ENCODE peak calls at places on chromosomes 12 and 14, in nine cellular contexts. D, B, F, Z, H, J, C, Y and W are unnamed samples. For H3K4me1, the result is how much of the 10 kb centered on the place peaks cover.

GRCh38 chr12:53055471-53056266 is 5.8 kb downstream of the TNS2 start:
- DNase-seq in Y (peak), Z (no peak), C (no peak), H (no peak), F (no peak), D (no peak), B (no peak), J (no peak), W (no peak)

GRCh38 chr12:101620762-101621133 is 26.0 kb downstream of the MYBPC1 start:
- DNase-seq in J (no peak), H (no peak), C (no peak), B (no peak), Y (no peak), F (no peak), D (no peak), Z (no peak), W (no peak)

GRCh38 chr14:87405563-87405962 is 587.4 kb downstream of the GALC start:
- DNase-seq in Y (no peak), H (no peak), J (no peak), B (no peak), C (no peak), F (no peak), D (no peak), Z (no peak), W (no peak)

GRCh38 chr12:58310828-58311273 is 369.5 kb downstream of the ATP23 start:
- DNase-seq in H (no peak), F (no peak), B (no peak), C (peak), D (no peak), Y (no peak), J (no peak), Z (no peak), W (no peak)

GRCh38 chr12:129081755-129082250 is 228.5 kb downstream of the GLT1D1 start:
- DNase-seq in J (no peak), H (no peak), Y (peak), F (no peak), D (no peak), Z (no peak), C (no peak), B (no peak), W (no peak)

GRCh38 chr12:52041695-52042123 is 9.5 kb upstream of the NR4A1 start:
- DNase-seq in F (no peak), D (peak), B (peak), J (peak), C (peak), Y (no peak), Z (peak), H (peak), W (no peak)

GRCh38 chr12:57543666-57544065 is 3.3 kb downstream of the DCTN2 start:
- DNase-seq in B (no peak), F (no peak), D (no peak), Y (no peak), H (peak), J (no peak), C (no peak), Z (no peak), W (no peak)

GRCh38 chr12:127987199-127987901 is 279.6 kb upstream of the TMEM132C start:
- DNase-seq in B (no peak), J (no peak), Y (no peak), C (no peak), F (no peak), H (no peak), Z (no peak), D (no peak), W (no peak)

GRCh38 chr12:120397827-120398563 is 29.0 kb upstream of the MSI1 start:
- DNase-seq in Y (no peak), C (no peak), D (no peak), H (no peak), B (peak), Z (no peak), F (peak), J (no peak), W (no peak)

GRCh38 chr12:109795023-109795422 is 38.2 kb downstream of the TRPV4 start:
- DNase-seq in F (no peak), Y (no peak), J (no peak), Z (no peak), D (no peak), B (no peak), C (peak), H (no peak), W (no peak)

GRCh38 chr12:89200217-89200616 is 152.1 kb downstream of the DUSP6 start:
- DNase-seq in J (no peak), B (no peak), D (no peak), F (no peak), Y (no peak), C (no peak), Z (no peak), H (no peak), W (no peak)

GRCh38 chr12:50033317-50033679 is 8.0 kb upstream of the RACGAP1 start:
- DNase-seq in D (peak), Y (no peak), J (no peak), B (no peak), F (no peak), C (no peak), Z (no peak), H (no peak), W (no peak)

GRCh38 chr14:64569108-64570045 is 19.6 kb downstream of the PPP1R36 start:
- DNase-seq in Z (no peak), D (peak), H (no peak), Y (peak), J (no peak), C (peak), B (peak), F (no peak), W (no peak)

GRCh38 chr14:30957813-30958370 is 67.6 kb upstream of the AP4S1 start:
- DNase-seq in Z (no peak), Y (no peak), B (no peak), F (no peak), D (no peak), J (no peak), H (no peak), C (no peak), W (peak)

GRCh38 chr12:80954857-80955520 is 17.3 kb upstream of the LIN7A start:
- DNase-seq in Y (no peak), D (no peak), B (no peak), Z (no peak), J (no peak), C (no peak), F (no peak), H (no peak), W (no peak)

GRCh38 chr12:23450810-23451209 is 498.7 kb downstream of the SOX5 start:
- DNase-seq in D (no peak), Y (no peak), B (no peak), C (no peak), J (no peak), F (no peak), Z (no peak), H (no peak), W (no peak)

GRCh38 chr12:51620448-51620847 is 29.4 kb downstream of the SCN8A start:
- DNase-seq in C (no peak), H (no peak), Y (no peak), B (no peak), D (no peak), J (no peak), Z (no peak), F (no peak), W (no peak)

GRCh38 chr14:100065942-100066574 is 836 bp downstream of the EVL start:
- DNase-seq in B (peak), Z (peak), C (no peak), F (no peak), H (peak), J (peak), D (peak), Y (no peak), W (peak)

GRCh38 chr12:109772622-109773321 is 59.1 kb downstream of the FAM222A start:
- DNase-seq in C (no peak), Z (no peak), J (no peak), Y (peak), F (no peak), D (no peak), B (no peak), H (no peak), W (no peak)

GRCh38 chr12:80713419-80713818 is 3.3 kb upstream of the MYF5 start:
- DNase-seq in F (no peak), J (no peak), Z (no peak), H (no peak), C (no peak), D (no peak), B (no peak), Y (no peak), W (no peak)

GRCh38 chr14:100557658-100558057 is 29.6 kb downstream of the BEGAIN start:
- DNase-seq in Y (no peak), Z (no peak), C (no peak), D (peak), F (no peak), H (no peak), J (no peak), B (no peak), W (no peak)

GRCh38 chr14:66610154-66610563 is 102.2 kb downstream of the GPHN start:
- DNase-seq in C (no peak), B (no peak), H (peak), Y (no peak), D (no peak), F (no peak), Z (no peak), J (peak), W (no peak)

GRCh38 chr12:9404469-9405260 is 196.5 kb upstream of the PZP start:
- DNase-seq in F (no peak), C (no peak), Z (no peak), D (no peak), B (no peak), J (no peak), Y (no peak), H (no peak), W (no peak)

GRCh38 chr12:57821474-57822214 is 3.1 kb upstream of the AVIL start:
- DNase-seq in B (no peak), J (no peak), C (no peak), F (no peak), D (no peak), Z (no peak), Y (no peak), H (no peak), W (no peak)

GRCh38 chr12:69052613-69053408 is 119.8 kb upstream of the CPM start:
- DNase-seq in H (peak), F (no peak), Y (no peak), C (peak), B (no peak), Z (no peak), D (no peak), J (no peak), W (no peak)

GRCh38 chr14:51432302-51432948 is 192.4 kb downstream of the TMX1 start:
- DNase-seq in Y (no peak), C (no peak), J (no peak), B (no peak), F (no peak), H (no peak), Z (no peak), D (no peak), W (no peak)

GRCh38 chr14:64758025-64758521 is 53.8 kb downstream of the PLEKHG3 start:
- DNase-seq in Z (no peak), J (no peak), B (no peak), H (no peak), F (no peak), Y (peak), D (no peak), C (peak), W (no peak)

GRCh38 chr12:104137175-104137901 is 672 bp downstream of the NFYB start:
- DNase-seq in D (peak), Z (peak), J (peak), B (peak), F (peak), H (peak), C (peak), Y (peak), W (peak)

GRCh38 chr14:85619866-85620265 is 89.9 kb downstream of the FLRT2 start:
- DNase-seq in Y (no peak), D (no peak), Z (no peak), F (no peak), H (no peak), J (no peak), C (no peak), B (no peak), W (no peak)

GRCh38 chr12:51421266-51421884 is 3.3 kb upstream of the SLC4A8 start:
- DNase-seq in B (peak), C (peak), J (peak), D (no peak), Z (no peak), H (peak), Y (no peak), F (peak), W (peak)

GRCh38 chr14:100429537-100429936 is 106.4 kb downstream of the SLC25A47 start:
- DNase-seq in Y (no peak), C (no peak), Z (no peak), B (no peak), F (no peak), D (no peak), J (no peak), H (no peak), W (peak)

GRCh38 chr14:73283592-73284379 is 46.5 kb downstream of the PAPLN start:
- DNase-seq in H (no peak), F (peak), D (no peak), Y (no peak), J (no peak), C (no peak), Z (no peak), B (no peak), W (no peak)

GRCh38 chr12:91604897-91605296 is 422.3 kb upstream of the DCN start:
- DNase-seq in Y (no peak), J (no peak), H (no peak), F (no peak), C (no peak), B (no peak), D (no peak), Z (no peak), W (no peak)

GRCh38 chr14:94180655-94181271 is 6.6 kb downstream of the PPP4R4 start:
- DNase-seq in Y (no peak), H (peak), J (no peak), B (no peak), F (peak), D (no peak), Z (no peak), C (peak), W (peak)

GRCh38 chr12:13033266-13033875 is 10.8 kb upstream of the FAM234B start:
- DNase-seq in J (no peak), F (no peak), C (no peak), Y (no peak), Z (no peak), B (no peak), D (no peak), H (no peak), W (no peak)

GRCh38 chr12:80226576-80226975 is 127.2 kb downstream of the OTOGL start:
- DNase-seq in B (no peak), D (no peak), J (no peak), Z (no peak), H (no peak), C (peak), F (no peak), Y (no peak), W (no peak)

GRCh38 chr12:442235-442884 is 17.4 kb upstream of the B4GALNT3 start:
- DNase-seq in J (peak), D (peak), Y (no peak), Z (peak), B (peak), C (peak), F (peak), H (peak), W (peak)

GRCh38 chr12:6827982-6828670 is at the start of gene P3H3:
- DNase-seq in H (no peak), J (no peak), Z (no peak), Y (no peak), C (no peak), D (no peak), B (no peak), F (no peak), W (no peak)

GRCh38 chr14:64401923-64402322 is 13.8 kb downstream of the MTHFD1 start:
- DNase-seq in F (no peak), B (no peak), H (no peak), Y (no peak), D (no peak), Z (no peak), J (no peak), C (no peak), W (no peak)

GRCh38 chr14:92586966-92587365 is 73.4 kb downstream of the RIN3 start:
- DNase-seq in D (no peak), Y (no peak), J (no peak), Z (no peak), B (no peak), F (no peak), H (peak), C (no peak), W (no peak)
- H3K4me1 ChIP-seq in D (under half), Y (under half), J (under half), Z (half or more), B (under half), F (under half), H (under half), C (under half), W (under half)

GRCh38 chr12:124516850-124517249 is 50.6 kb downstream of the NCOR2 start:
- DNase-seq in F (no peak), H (no peak), Z (no peak), J (no peak), D (no peak), C (no peak), B (no peak), Y (no peak), W (no peak)
- H3K4me1 ChIP-seq in F (half or more), H (under half), Z (under half), J (under half), D (half or more), C (half or more), B (half or more), Y (half or more), W (under half)

GRCh38 chr14:68939893-68940613 is 39.0 kb downstream of the ACTN1 start:
- DNase-seq in B (peak), Y (peak), J (no peak), C (peak), Z (no peak), D (peak), H (no peak), F (no peak), W (peak)
- H3K4me1 ChIP-seq in B (half or more), Y (under half), J (under half), C (half or more), Z (half or more), D (half or more), H (under half), F (under half), W (under half)

DNA sequence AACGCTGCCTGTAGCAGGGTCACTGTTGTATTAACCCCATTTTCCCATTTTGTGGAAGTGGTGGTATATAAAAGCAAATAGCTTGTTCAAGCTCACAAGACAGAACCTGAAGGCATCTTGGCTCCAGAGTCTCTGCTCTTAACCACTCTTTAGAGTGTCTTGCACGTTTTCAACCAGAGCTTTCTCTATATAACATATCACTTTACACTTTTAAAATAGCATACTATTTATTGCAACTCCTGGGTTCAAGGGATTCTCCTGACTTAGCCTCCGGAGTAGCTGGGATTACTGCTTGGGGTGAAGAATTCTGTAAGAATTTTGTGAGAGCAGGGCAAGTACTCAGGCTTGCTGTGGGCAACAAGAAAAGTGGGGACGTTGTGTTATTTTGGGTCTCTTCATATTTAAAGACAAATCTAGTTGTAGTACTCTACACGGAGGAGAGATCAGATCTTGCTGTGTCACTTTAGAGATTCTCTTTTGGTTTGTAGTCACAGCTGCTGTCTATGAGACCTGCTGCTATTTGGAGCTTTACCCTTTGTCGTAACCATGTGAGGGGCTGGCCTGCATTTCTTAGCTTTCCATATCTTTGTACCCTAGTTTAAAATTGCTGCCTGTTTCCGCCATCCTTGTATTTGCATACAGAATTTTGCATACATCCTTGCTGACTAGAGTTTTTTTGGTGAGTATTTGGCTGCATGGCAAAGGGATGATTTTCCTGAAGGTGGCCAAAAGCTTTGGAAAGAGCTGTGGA is 40.7 kb downstream of the WDR20 start:
- DNase-seq in D (no peak), Y (no peak), H (no peak), F (no peak), B (no peak), C (no peak), J (no peak), Z (no peak), W (no peak)
- H3K4me1 ChIP-seq in D (under half), Y (half or more), H (under half), F (under half), B (under half), C (under half), J (under half), Z (under half), W (under half)

GRCh38 chr14:34713122-34713680 is 1.2 kb downstream of the CFL2 start:
- DNase-seq in C (no peak), F (no peak), Y (no peak), Z (no peak), B (no peak), H (no peak), D (no peak), J (no peak), W (no peak)
- H3K4me1 ChIP-seq in C (under half), F (under half), Y (under half), Z (under half), B (under half), H (under half), D (under half), J (under half), W (under half)

DNA sequence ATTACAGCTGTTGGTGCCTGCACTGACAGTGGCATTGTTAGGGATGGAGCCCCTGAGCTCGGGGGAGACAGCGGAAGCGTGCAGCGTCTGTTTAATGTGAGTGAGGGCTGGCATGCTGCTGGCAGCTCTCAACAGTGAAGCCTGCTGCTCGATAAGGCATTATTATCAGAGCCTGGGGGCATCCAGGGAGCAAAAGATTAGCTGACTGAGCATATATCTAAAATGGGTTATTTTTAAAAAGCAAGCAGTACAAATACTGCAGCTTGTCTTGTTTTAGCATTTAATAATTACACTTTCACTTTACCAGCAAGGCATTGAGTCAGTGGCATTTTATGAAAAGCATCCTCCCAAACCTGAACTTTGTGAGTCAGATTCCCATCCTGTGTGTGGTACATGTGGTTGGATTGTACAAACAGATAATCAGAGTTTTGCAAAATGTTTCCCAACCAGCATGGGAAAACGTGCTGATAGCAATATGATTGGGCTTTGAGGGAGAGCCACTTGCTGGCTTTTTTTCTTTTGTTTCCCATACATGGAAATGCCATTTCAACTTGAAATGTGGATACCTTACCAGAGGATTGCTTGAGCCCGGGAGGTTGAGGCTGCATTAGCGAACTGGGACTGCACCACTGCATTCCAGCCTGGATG is 150.8 kb downstream of the PRKCH start:
- DNase-seq in C (peak), B (no peak), J (peak), Z (peak), F (no peak), Y (no peak), D (peak), H (peak), W (no peak)
- H3K4me1 ChIP-seq in C (half or more), B (under half), J (half or more), Z (half or more), F (under half), Y (under half), D (half or more), H (half or more), W (under half)

DNA sequence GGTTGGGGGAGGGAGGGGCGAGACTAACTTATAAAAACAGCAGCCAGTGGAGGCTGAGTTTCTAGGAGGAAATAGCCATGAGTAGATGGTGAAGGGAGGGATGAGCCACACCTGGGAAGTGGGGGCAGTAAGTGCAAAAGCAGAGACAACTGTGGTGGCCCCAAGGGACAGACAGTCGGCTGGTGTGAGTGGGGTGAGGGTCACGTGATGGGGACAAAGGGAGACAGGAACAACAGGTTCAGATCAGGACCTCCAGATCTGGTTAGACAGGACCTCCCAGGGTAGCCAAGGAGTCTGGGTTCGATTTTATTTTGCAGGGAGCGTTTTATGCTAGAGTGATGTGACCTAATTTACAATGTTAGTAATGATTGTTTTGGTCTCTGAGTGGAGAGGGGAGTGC is 8.6 kb downstream of the RPH3A start:
- DNase-seq in C (no peak), Y (no peak), D (no peak), J (no peak), B (no peak), F (no peak), Z (no peak), H (no peak), W (no peak)
- H3K4me1 ChIP-seq in C (under half), Y (under half), D (under half), J (under half), B (under half), F (under half), Z (under half), H (under half), W (under half)